ENCODE peak calls at places on chromosome 3, in seven cellular contexts. Y is IMR-90; V is activated CD8-positive, alpha-beta memory T cell treated with anti-CD3 and anti-CD28 coated beads for 48 hours; S is psoas muscle; E is cardiac fibroblast; C is mucosa of gallbladder; Q is neuronal stem cell. H is an unnamed sample.

GRCh38 chr3:30078736-30079135 is 527.7 kb upstream of the TGFBR2 start:
- DNase-seq in Y (no peak), V (no peak), S (no peak), E (no peak), C (peak; percentile 14), Q (no peak), H (no peak)

GRCh38 chr3:22506871-22507270 is 696.3 kb upstream of the UBE2E2 start:
- DNase-seq in Y (no peak), V (no peak), S (no peak), E (no peak), C (no peak), Q (no peak), H (no peak)

GRCh38 chr3:88947013-88947412 is 160.4 kb upstream of the EPHA3 start:
- DNase-seq in Y (no peak), V (no peak), S (no peak), E (no peak), C (no peak), Q (no peak), H (no peak)

GRCh38 chr3:186540444-186541226 is 3.5 kb downstream of the CRYGS start:
- DNase-seq in Y (peak; percentile 75), V (peak; percentile 44), S (peak; percentile 24), E (peak; percentile 86), C (peak; percentile 86), Q (peak; percentile 80), H (peak; percentile 90)

GRCh38 chr3:64805980-64806379 is 118.2 kb upstream of the ADAMTS9 start:
- DNase-seq in Y (no peak), V (no peak), S (no peak), E (no peak), C (no peak), Q (no peak), H (no peak)

GRCh38 chr3:9747267-9747666 is 2.5 kb upstream of the OGG1 start:
- DNase-seq in Y (peak; percentile 52), V (no peak), S (no peak), E (peak; percentile 70), C (no peak), Q (no peak), H (no peak)

GRCh38 chr3:143306419-143306818 is 186.8 kb downstream of the CHST2 start:
- DNase-seq in Y (no peak), V (no peak), S (no peak), E (peak; percentile 31), C (peak; percentile 79), Q (no peak), H (no peak)

GRCh38 chr3:188211476-188211875 is 57.5 kb downstream of the LPP start:
- DNase-seq in Y (peak; percentile 31), V (no peak), S (no peak), E (peak; percentile 43), C (no peak), Q (no peak), H (no peak)

GRCh38 chr3:57557088-57557537 is 1.0 kb downstream of the PDE12 start:
- DNase-seq in Y (peak; percentile 56), V (peak; percentile 11), S (peak; percentile 23), E (peak; percentile 60), C (no peak), Q (peak; percentile 9), H (peak; percentile 70)

GRCh38 chr3:69326821-69327433 is 59.0 kb downstream of the FRMD4B start:
- DNase-seq in Y (no peak), V (peak; percentile 13), S (no peak), E (peak; percentile 12), C (no peak), Q (no peak), H (peak; percentile 83)

GRCh38 chr3:9226326-9226725 is 23.1 kb downstream of the SRGAP3 start:
- DNase-seq in Y (peak; percentile 14), V (no peak), S (no peak), E (peak; percentile 40), C (no peak), Q (no peak), H (no peak)

GRCh38 chr3:34159613-34160420 is 361.4 kb downstream of the PDCD6IP start:
- DNase-seq in Y (no peak), V (no peak), S (no peak), E (no peak), C (no peak), Q (no peak), H (no peak)

GRCh38 chr3:4029135-4029534 is 229.9 kb downstream of the LRRN1 start:
- DNase-seq in Y (no peak), V (no peak), S (peak; percentile 22), E (no peak), C (no peak), Q (no peak), H (no peak)

GRCh38 chr3:171980578-171981270 is 58.7 kb upstream of the FNDC3B start:
- DNase-seq in Y (peak; percentile 38), V (no peak), S (no peak), E (peak; percentile 61), C (no peak), Q (no peak), H (no peak)

H was measured in activated CD8-positive, alpha-beta T cell treated with anti-CD3 and anti-CD28 coated beads for 36 hours.